ENCODE peak calls at places on chromosomes 7 and 10, in seven cellular contexts. P, F, T, Q, J, Y and N are unnamed samples.

GRCh38 chr10:79203014-79203675 is 134.4 kb downstream of the ZMIZ1 start:
- DNase-seq in P (no peak), F (no peak), T (no peak), Q (no peak), J (no peak), Y (no peak), N (no peak)

GRCh38 chr10:71777213-71777985 is 4.1 kb upstream of the VSIR start:
- DNase-seq in P (no peak), F (no peak), T (no peak), Q (no peak), J (no peak), Y (no peak), N (no peak)

GRCh38 chr7:16531682-16532081 is 5.1 kb downstream of the LRRC72 start:
- DNase-seq in P (peak; percentile 7), F (peak; percentile 6), T (no peak), Q (no peak), J (no peak), Y (no peak), N (no peak)

GRCh38 chr7:13713092-13713491 is 276.4 kb downstream of the ETV1 start:
- DNase-seq in P (no peak), F (no peak), T (no peak), Q (no peak), J (no peak), Y (no peak), N (no peak)

GRCh38 chr7:70631732-70632131 is 500.2 kb upstream of the GALNT17 start:
- DNase-seq in P (no peak), F (no peak), T (no peak), Q (no peak), J (no peak), Y (no peak), N (no peak)

GRCh38 chr7:77684030-77684429 is 12.2 kb upstream of the RSBN1L start:
- DNase-seq in P (peak; percentile 44), F (peak; percentile 70), T (no peak), Q (no peak), J (no peak), Y (no peak), N (no peak)

GRCh38 chr10:33880291-33880690 is 545.8 kb upstream of the NRP1 start:
- DNase-seq in P (no peak), F (no peak), T (no peak), Q (no peak), J (no peak), Y (no peak), N (no peak)

GRCh38 chr7:32243891-32244290 is 173.7 kb upstream of the PDE1C start:
- DNase-seq in P (no peak), F (no peak), T (no peak), Q (no peak), J (peak; percentile 2), Y (no peak), N (no peak)

GRCh38 chr7:78226059-78226658 is 427.6 kb downstream of the PHTF2 start:
- DNase-seq in P (peak; percentile 23), F (peak; percentile 45), T (no peak), Q (no peak), J (no peak), Y (no peak), N (no peak)

GRCh38 chr7:101747758-101748345 is 69.6 kb upstream of the CUX1 start:
- DNase-seq in P (no peak), F (no peak), T (no peak), Q (no peak), J (no peak), Y (no peak), N (no peak)

GRCh38 chr7:101744588-101744987 is 72.8 kb upstream of the CUX1 start:
- DNase-seq in P (no peak), F (no peak), T (no peak), Q (no peak), J (no peak), Y (no peak), N (no peak)

GRCh38 chr7:101743995-101744360 is 73.4 kb upstream of the CUX1 start:
- DNase-seq in P (no peak), F (no peak), T (no peak), Q (no peak), J (no peak), Y (no peak), N (no peak)

GRCh38 chr7:101747058-101747617 is 70.3 kb upstream of the CUX1 start:
- DNase-seq in P (no peak), F (no peak), T (no peak), Q (no peak), J (no peak), Y (peak; percentile 87), N (no peak)

DNA sequence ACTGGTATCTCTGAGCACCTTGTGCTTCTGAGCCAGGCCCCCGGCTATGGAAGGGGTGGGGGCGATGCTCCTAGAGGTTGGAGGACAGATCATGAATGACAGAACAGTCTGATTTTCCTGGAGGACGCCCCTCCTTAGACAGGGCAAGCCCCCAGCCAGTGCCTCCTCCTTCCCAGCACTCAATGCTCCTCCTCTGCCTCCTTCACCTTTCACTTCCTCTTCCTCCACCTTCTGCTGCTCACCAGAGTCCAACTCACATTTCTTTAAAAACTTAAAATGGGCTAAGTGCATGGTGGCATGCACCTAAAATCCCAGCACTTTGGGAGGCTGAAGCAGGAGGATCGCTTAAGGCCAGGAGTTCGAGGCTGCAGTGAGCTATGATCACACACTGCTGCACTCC is 71.1 kb upstream of the CUX1 start:
- DNase-seq in P (no peak), F (no peak), T (no peak), Q (no peak), J (no peak), Y (no peak), N (no peak)
- H3K9me3 ChIP-seq in P (no peaks in the 10 kb centered on the region), F (no peaks in the 10 kb centered on the region), T (no peaks in the 10 kb centered on the region), Q (no peaks in the 10 kb centered on the region), J (no peaks in the 10 kb centered on the region), Y (no peaks in the 10 kb centered on the region), N (no peaks in the 10 kb centered on the region)

DNA sequence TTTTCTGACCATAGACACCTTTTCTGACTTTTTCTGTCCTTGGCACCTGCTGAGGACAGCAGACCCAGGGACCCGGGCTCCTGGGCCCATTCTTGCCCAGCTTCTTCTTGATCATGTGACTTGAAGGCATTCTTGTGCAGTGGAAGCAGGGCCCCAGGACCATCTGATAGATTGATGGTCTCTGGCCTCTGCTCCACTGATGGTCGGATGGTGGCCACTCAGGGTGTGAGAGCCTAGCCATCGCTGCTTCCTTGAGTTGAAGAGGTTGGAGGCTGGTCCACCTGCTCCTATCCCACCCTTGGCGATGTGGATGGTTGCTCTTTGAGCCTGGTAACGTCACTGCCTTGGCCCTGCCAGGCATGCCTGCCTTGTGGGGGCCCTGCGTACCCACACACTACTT is 37.8 kb upstream of the ZNF716 start:
- DNase-seq in P (no peak), F (no peak), T (no peak), Q (no peak), J (no peak), Y (no peak), N (no peak)
- H3K9me3 ChIP-seq in P (no peaks in the 10 kb centered on the region), F (peaks cover 46% of the 10 kb centered on the region), T (peaks cover 4% of the 10 kb centered on the region), Q (no peaks in the 10 kb centered on the region), J (no peaks in the 10 kb centered on the region), Y (no peaks in the 10 kb centered on the region), N (no peaks in the 10 kb centered on the region)

GRCh38 chr7:106257752-106258151 is 27.0 kb downstream of the NAMPT start:
- DNase-seq in P (no peak), F (no peak), T (no peak), Q (no peak), J (no peak), Y (no peak), N (no peak)
- H3K9me3 ChIP-seq in P (no peaks in the 10 kb centered on the region), F (no peaks in the 10 kb centered on the region), T (no peaks in the 10 kb centered on the region), Q (no peaks in the 10 kb centered on the region), J (no peaks in the 10 kb centered on the region), Y (no peaks in the 10 kb centered on the region), N (no peaks in the 10 kb centered on the region)

GRCh38 chr10:22837351-22837750 is 90.5 kb upstream of the ARMC3 start:
- DNase-seq in P (no peak), F (no peak), T (no peak), Q (no peak), J (no peak), Y (no peak), N (no peak)

GRCh38 chr10:22834471-22834870 is 93.4 kb upstream of the ARMC3 start:
- DNase-seq in P (no peak), F (no peak), T (no peak), Q (no peak), J (no peak), Y (no peak), N (no peak)

GRCh38 chr10:22833353-22833752 is 94.5 kb upstream of the ARMC3 start:
- DNase-seq in P (no peak), F (no peak), T (no peak), Q (no peak), J (no peak), Y (no peak), N (no peak)

GRCh38 chr10:22833781-22834180 is 94.1 kb upstream of the ARMC3 start:
- DNase-seq in P (no peak), F (no peak), T (no peak), Q (no peak), J (no peak), Y (no peak), N (no peak)

DNA sequence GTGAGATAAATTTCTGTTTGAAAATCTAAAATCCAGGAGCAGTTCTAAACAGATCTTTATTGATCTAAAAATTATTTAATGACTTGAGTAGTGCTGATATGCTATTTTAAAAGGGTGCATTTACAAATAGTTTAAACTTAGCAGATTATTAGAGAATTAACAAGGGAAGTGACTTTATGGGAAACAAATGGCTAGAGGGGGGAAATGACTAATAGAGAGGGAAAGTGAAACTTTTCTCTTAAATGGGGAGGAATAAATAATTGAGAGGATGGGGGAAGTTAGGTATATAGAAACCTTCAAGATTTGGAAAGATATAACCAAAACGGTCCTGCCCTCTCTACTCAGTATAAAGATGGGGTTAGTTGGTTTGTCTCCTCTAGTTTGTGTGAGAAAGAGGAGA is 90.1 kb upstream of the ARMC3 start:
- DNase-seq in P (no peak), F (no peak), T (no peak), Q (no peak), J (no peak), Y (no peak), N (no peak)
- H3K9me3 ChIP-seq in P (no peaks in the 10 kb centered on the region), F (no peaks in the 10 kb centered on the region), T (no peaks in the 10 kb centered on the region), Q (no peaks in the 10 kb centered on the region), J (no peaks in the 10 kb centered on the region), Y (no peaks in the 10 kb centered on the region), N (no peaks in the 10 kb centered on the region)

DNA sequence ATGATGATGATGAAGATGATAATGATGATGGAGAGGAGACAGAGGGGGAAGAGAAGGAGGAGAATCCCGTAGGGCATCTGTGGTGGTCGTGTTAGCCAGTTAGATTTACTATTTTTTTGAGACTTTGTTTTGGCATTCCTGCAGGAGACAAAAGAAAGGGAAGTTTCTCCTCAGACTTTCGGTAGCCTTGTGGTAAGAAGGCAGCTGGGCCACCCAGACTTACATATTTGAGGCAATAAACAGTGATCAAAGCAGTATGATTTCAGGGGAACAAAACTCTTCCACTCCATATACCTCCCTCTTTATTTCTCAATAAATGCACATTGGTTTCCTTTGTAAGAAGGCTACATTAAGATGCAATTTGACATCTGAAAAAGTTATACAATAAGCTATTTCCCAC is 32.4 kb upstream of the BICC1 start:
- DNase-seq in P (peak; percentile 37), F (no peak), T (no peak), Q (no peak), J (no peak), Y (no peak), N (no peak)
- H3K9me3 ChIP-seq in P (no peaks in the 10 kb centered on the region), F (no peaks in the 10 kb centered on the region), T (no peaks in the 10 kb centered on the region), Q (no peaks in the 10 kb centered on the region), J (no peaks in the 10 kb centered on the region), Y (no peaks in the 10 kb centered on the region), N (no peaks in the 10 kb centered on the region)

GRCh38 chr10:133195611-133196010 is 34.4 kb upstream of the UTF1 start:
- DNase-seq in P (no peak), F (no peak), T (no peak), Q (no peak), J (no peak), Y (no peak), N (no peak)
- H3K9me3 ChIP-seq in P (no peaks in the 10 kb centered on the region), F (peaks cover 4% of the 10 kb centered on the region), T (no peaks in the 10 kb centered on the region), Q (no peaks in the 10 kb centered on the region), J (peaks cover 3% of the 10 kb centered on the region), Y (no peaks in the 10 kb centered on the region), N (no peaks in the 10 kb centered on the region)